ENCODE peak calls at places on chromosomes 16 and 17, in eight cellular contexts. One of them, this sample, is unnamed.
A peak's percentile ranks its signal among the peaks of the same experiment; 100 is the strongest.

GRCh38 chr16:69863882-69864281 is 87.3 kb upstream of the CLEC18A start:
- ATAC-seq in A549: no peak
- ATAC-seq in T-helper 17 cell: no peak
- ATAC-seq in mucosa of descending colon: no peak
- ATAC-seq in upper lobe of left lung: no peak
- ATAC-seq in IMR-90: no peak
- ATAC-seq in omental fat pad: no peak
- ATAC-seq in K562: no peak
- ATAC-seq in this sample: no peak

GRCh38 chr16:11016993-11017392 is 72.6 kb downstream of the CLEC16A start:
- ATAC-seq in mucosa of descending colon: peak; percentile 92
- ATAC-seq in IMR-90: peak; percentile 42
- ATAC-seq in T-helper 17 cell: no peak
- ATAC-seq in A549: peak; percentile 68
- ATAC-seq in upper lobe of left lung: peak; percentile 36
- ATAC-seq in K562: no peak
- ATAC-seq in omental fat pad: peak; percentile 42
- ATAC-seq in this sample: peak; percentile 32

GRCh38 chr16:89455178-89455577 is 35.2 kb downstream of the ANKRD11 start:
- ATAC-seq in upper lobe of left lung: no peak
- ATAC-seq in IMR-90: no peak
- ATAC-seq in mucosa of descending colon: no peak
- ATAC-seq in K562: no peak
- ATAC-seq in omental fat pad: no peak
- ATAC-seq in T-helper 17 cell: peak; percentile 57
- ATAC-seq in A549: no peak
- ATAC-seq in this sample: no peak

GRCh38 chr17:7296189-7296861 is 1.9 kb upstream of the YBX2 start:
- ATAC-seq in omental fat pad: peak; percentile 73
- ATAC-seq in K562: peak; percentile 90
- ATAC-seq in A549: peak; percentile 81
- ATAC-seq in T-helper 17 cell: peak; percentile 33
- ATAC-seq in mucosa of descending colon: peak; percentile 52
- ATAC-seq in IMR-90: peak; percentile 93
- ATAC-seq in upper lobe of left lung: peak; percentile 83
- ATAC-seq in this sample: peak; percentile 88

GRCh38 chr17:17225901-17226300 is 11.1 kb downstream of the FLCN start:
- ATAC-seq in T-helper 17 cell: no peak
- ATAC-seq in omental fat pad: no peak
- ATAC-seq in K562: no peak
- ATAC-seq in mucosa of descending colon: no peak
- ATAC-seq in upper lobe of left lung: no peak
- ATAC-seq in A549: no peak
- ATAC-seq in IMR-90: no peak
- ATAC-seq in this sample: no peak

GRCh38 chr17:77836557-77837041 is 121.9 kb upstream of the TNRC6C start:
- ATAC-seq in T-helper 17 cell: peak; percentile 48
- ATAC-seq in mucosa of descending colon: peak; percentile 49
- ATAC-seq in upper lobe of left lung: no peak
- ATAC-seq in A549: no peak
- ATAC-seq in omental fat pad: no peak
- ATAC-seq in IMR-90: no peak
- ATAC-seq in K562: no peak
- ATAC-seq in this sample: no peak

GRCh38 chr17:74467221-74467951 is 952 bp downstream of the CD300A start:
- ATAC-seq in K562: no peak
- ATAC-seq in A549: peak; percentile 32
- ATAC-seq in upper lobe of left lung: no peak
- ATAC-seq in IMR-90: no peak
- ATAC-seq in omental fat pad: no peak
- ATAC-seq in mucosa of descending colon: peak; percentile 19
- ATAC-seq in T-helper 17 cell: no peak
- ATAC-seq in this sample: no peak

GRCh38 chr17:74288785-74289184 is 14.8 kb downstream of the DNAI2 start:
- ATAC-seq in IMR-90: no peak
- ATAC-seq in omental fat pad: no peak
- ATAC-seq in A549: peak; percentile 64
- ATAC-seq in mucosa of descending colon: no peak
- ATAC-seq in upper lobe of left lung: peak; percentile 9
- ATAC-seq in K562: no peak
- ATAC-seq in T-helper 17 cell: no peak
- ATAC-seq in this sample: no peak

GRCh38 chr17:56793506-56793905 is 40.2 kb downstream of the C17orf67 start:
- ATAC-seq in upper lobe of left lung: no peak
- ATAC-seq in K562: no peak
- ATAC-seq in A549: peak; percentile 23
- ATAC-seq in T-helper 17 cell: no peak
- ATAC-seq in omental fat pad: no peak
- ATAC-seq in mucosa of descending colon: no peak
- ATAC-seq in IMR-90: peak; percentile 56
- ATAC-seq in this sample: no peak

GRCh38 chr17:37179893-37180292 is 195.9 kb upstream of the C17orf78 start:
- ATAC-seq in omental fat pad: no peak
- ATAC-seq in upper lobe of left lung: no peak
- ATAC-seq in mucosa of descending colon: no peak
- ATAC-seq in A549: no peak
- ATAC-seq in K562: no peak
- ATAC-seq in IMR-90: peak; percentile 67
- ATAC-seq in T-helper 17 cell: no peak
- ATAC-seq in this sample: no peak

GRCh38 chr17:13885550-13885949 is 183.8 kb upstream of the COX10 start:
- ATAC-seq in upper lobe of left lung: peak; percentile 30
- ATAC-seq in A549: no peak
- ATAC-seq in omental fat pad: no peak
- ATAC-seq in T-helper 17 cell: no peak
- ATAC-seq in K562: no peak
- ATAC-seq in mucosa of descending colon: no peak
- ATAC-seq in IMR-90: no peak
- ATAC-seq in this sample: no peak

GRCh38 chr17:36706437-36706731 is 105.0 kb downstream of the MRM1 start:
- ATAC-seq in IMR-90: no peak
- ATAC-seq in mucosa of descending colon: no peak
- ATAC-seq in K562: no peak
- ATAC-seq in upper lobe of left lung: no peak
- ATAC-seq in T-helper 17 cell: no peak
- ATAC-seq in A549: no peak
- ATAC-seq in omental fat pad: no peak
- ATAC-seq in this sample: no peak

GRCh38 chr17:63171428-63172205 is 205.6 kb downstream of the TANC2 start:
- ATAC-seq in A549: no peak
- ATAC-seq in IMR-90: peak; percentile 82
- ATAC-seq in K562: no peak
- ATAC-seq in mucosa of descending colon: no peak
- ATAC-seq in upper lobe of left lung: no peak
- ATAC-seq in omental fat pad: no peak
- ATAC-seq in T-helper 17 cell: no peak
- ATAC-seq in this sample: no peak

GRCh38 chr16:19935696-19936095 is 51.0 kb upstream of the GPRC5B start:
- ATAC-seq in T-helper 17 cell: no peak
- ATAC-seq in K562: no peak
- ATAC-seq in A549: no peak
- ATAC-seq in omental fat pad: no peak
- ATAC-seq in upper lobe of left lung: no peak
- ATAC-seq in mucosa of descending colon: no peak
- ATAC-seq in IMR-90: no peak
- ATAC-seq in this sample: no peak

GRCh38 chr16:48531011-48531962 is 78.7 kb downstream of the N4BP1 start:
- ATAC-seq in IMR-90: no peak
- ATAC-seq in T-helper 17 cell: no peak
- ATAC-seq in A549: no peak
- ATAC-seq in mucosa of descending colon: peak; percentile 5
- ATAC-seq in K562: no peak
- ATAC-seq in upper lobe of left lung: peak; percentile 17
- ATAC-seq in omental fat pad: no peak
- ATAC-seq in this sample: peak; percentile 64

GRCh38 chr17:61579961-61580360 is 11.1 kb downstream of the NACA2 start:
- ATAC-seq in omental fat pad: no peak
- ATAC-seq in upper lobe of left lung: no peak
- ATAC-seq in K562: peak; percentile 78
- ATAC-seq in A549: no peak
- ATAC-seq in mucosa of descending colon: no peak
- ATAC-seq in IMR-90: peak; percentile 36
- ATAC-seq in T-helper 17 cell: no peak
- ATAC-seq in this sample: no peak

GRCh38 chr17:6775871-6776405 is at the start of gene FBXO39:
- ATAC-seq in upper lobe of left lung: peak; percentile 9
- ATAC-seq in IMR-90: peak; percentile 32
- ATAC-seq in T-helper 17 cell: no peak
- ATAC-seq in mucosa of descending colon: no peak
- ATAC-seq in omental fat pad: no peak
- ATAC-seq in K562: no peak
- ATAC-seq in A549: peak; percentile 49
- ATAC-seq in this sample: no peak

GRCh38 chr16:73060216-73060615 is 12.3 kb upstream of the ZFHX3 start:
- ATAC-seq in T-helper 17 cell: no peak
- ATAC-seq in mucosa of descending colon: no peak
- ATAC-seq in K562: no peak
- ATAC-seq in omental fat pad: no peak
- ATAC-seq in IMR-90: no peak
- ATAC-seq in A549: no peak
- ATAC-seq in upper lobe of left lung: no peak
- ATAC-seq in this sample: no peak

GRCh38 chr17:40402668-40403067 is 15.0 kb downstream of the TOP2A start:
- ATAC-seq in T-helper 17 cell: peak; percentile 37
- ATAC-seq in K562: no peak
- ATAC-seq in A549: no peak
- ATAC-seq in IMR-90: no peak
- ATAC-seq in upper lobe of left lung: no peak
- ATAC-seq in mucosa of descending colon: no peak
- ATAC-seq in omental fat pad: no peak
- ATAC-seq in this sample: no peak

GRCh38 chr17:6496116-6496481 is 51.8 kb downstream of the PIMREG start:
- ATAC-seq in T-helper 17 cell: no peak
- ATAC-seq in A549: no peak
- ATAC-seq in upper lobe of left lung: no peak
- ATAC-seq in mucosa of descending colon: no peak
- ATAC-seq in IMR-90: no peak
- ATAC-seq in K562: no peak
- ATAC-seq in omental fat pad: peak; percentile 52
- ATAC-seq in this sample: no peak

GRCh38 chr17:27834571-27834970 is 34.2 kb upstream of the NOS2 start:
- ATAC-seq in A549: no peak
- ATAC-seq in IMR-90: no peak
- ATAC-seq in omental fat pad: no peak
- ATAC-seq in K562: no peak
- ATAC-seq in upper lobe of left lung: no peak
- ATAC-seq in mucosa of descending colon: peak; percentile 35
- ATAC-seq in T-helper 17 cell: no peak
- ATAC-seq in this sample: no peak

GRCh38 chr17:32943647-32944191 is 15.8 kb downstream of the TMEM98 start:
- ATAC-seq in omental fat pad: peak; percentile 85
- ATAC-seq in K562: no peak
- ATAC-seq in IMR-90: peak; percentile 80
- ATAC-seq in T-helper 17 cell: no peak
- ATAC-seq in upper lobe of left lung: peak; percentile 83
- ATAC-seq in A549: no peak
- ATAC-seq in mucosa of descending colon: peak; percentile 47
- ATAC-seq in this sample: peak; percentile 82

GRCh38 chr16:11302977-11303376 is 21.8 kb upstream of the PRM1 start:
- ATAC-seq in omental fat pad: no peak
- ATAC-seq in A549: no peak
- ATAC-seq in upper lobe of left lung: no peak
- ATAC-seq in T-helper 17 cell: no peak
- ATAC-seq in mucosa of descending colon: no peak
- ATAC-seq in K562: no peak
- ATAC-seq in IMR-90: no peak
- ATAC-seq in this sample: no peak

GRCh38 chr17:1362964-1363363 is 37.1 kb downstream of the YWHAE start:
- ATAC-seq in omental fat pad: no peak
- ATAC-seq in IMR-90: no peak
- ATAC-seq in upper lobe of left lung: peak; percentile 79
- ATAC-seq in A549: no peak
- ATAC-seq in mucosa of descending colon: peak; percentile 59
- ATAC-seq in T-helper 17 cell: peak; percentile 28
- ATAC-seq in K562: no peak
- ATAC-seq in this sample: peak; percentile 75

GRCh38 chr17:78818932-78819331 is 21.7 kb downstream of the USP36 start:
- ATAC-seq in IMR-90: no peak
- ATAC-seq in A549: no peak
- ATAC-seq in omental fat pad: no peak
- ATAC-seq in T-helper 17 cell: peak; percentile 58
- ATAC-seq in K562: peak; percentile 56
- ATAC-seq in mucosa of descending colon: peak; percentile 58
- ATAC-seq in upper lobe of left lung: no peak
- ATAC-seq in this sample: no peak

GRCh38 chr17:76038050-76038449 is 10.9 kb upstream of the EVPL start:
- ATAC-seq in mucosa of descending colon: no peak
- ATAC-seq in T-helper 17 cell: no peak
- ATAC-seq in omental fat pad: no peak
- ATAC-seq in K562: no peak
- ATAC-seq in A549: no peak
- ATAC-seq in IMR-90: no peak
- ATAC-seq in upper lobe of left lung: no peak
- ATAC-seq in this sample: no peak

GRCh38 chr17:72618018-72618509 is 474.4 kb downstream of the SLC39A11 start:
- ATAC-seq in K562: no peak
- ATAC-seq in upper lobe of left lung: peak; percentile 58
- ATAC-seq in IMR-90: no peak
- ATAC-seq in A549: no peak
- ATAC-seq in mucosa of descending colon: peak; percentile 82
- ATAC-seq in T-helper 17 cell: peak; percentile 90
- ATAC-seq in omental fat pad: no peak
- ATAC-seq in this sample: no peak

GRCh38 chr17:57788710-57789109 is 43.6 kb upstream of the CCDC182 start:
- ATAC-seq in mucosa of descending colon: no peak
- ATAC-seq in A549: no peak
- ATAC-seq in K562: no peak
- ATAC-seq in IMR-90: no peak
- ATAC-seq in upper lobe of left lung: no peak
- ATAC-seq in omental fat pad: no peak
- ATAC-seq in T-helper 17 cell: no peak
- ATAC-seq in this sample: no peak

GRCh38 chr16:66979011-66979717 is 9.2 kb upstream of the CES4A start:
- ATAC-seq in A549: no peak
- ATAC-seq in T-helper 17 cell: no peak
- ATAC-seq in K562: peak; percentile 39
- ATAC-seq in omental fat pad: no peak
- ATAC-seq in IMR-90: peak; percentile 13
- ATAC-seq in upper lobe of left lung: peak; percentile 46
- ATAC-seq in mucosa of descending colon: no peak
- ATAC-seq in this sample: peak; percentile 62

GRCh38 chr17:29158096-29158495 is 22.1 kb downstream of the MYO18A start:
- ATAC-seq in K562: no peak
- ATAC-seq in omental fat pad: no peak
- ATAC-seq in A549: no peak
- ATAC-seq in T-helper 17 cell: no peak
- ATAC-seq in mucosa of descending colon: no peak
- ATAC-seq in upper lobe of left lung: no peak
- ATAC-seq in IMR-90: no peak
- ATAC-seq in this sample: no peak

GRCh38 chr16:85894266-85894665 is 4.7 kb upstream of the IRF8 start:
- ATAC-seq in IMR-90: no peak
- ATAC-seq in A549: peak; percentile 36
- ATAC-seq in K562: no peak
- ATAC-seq in omental fat pad: no peak
- ATAC-seq in T-helper 17 cell: no peak
- ATAC-seq in upper lobe of left lung: no peak
- ATAC-seq in mucosa of descending colon: peak; percentile 49
- ATAC-seq in this sample: no peak

GRCh38 chr17:75513667-75514052 is 1.7 kb downstream of the CASKIN2 start:
- ATAC-seq in T-helper 17 cell: no peak
- ATAC-seq in omental fat pad: no peak
- ATAC-seq in A549: no peak
- ATAC-seq in K562: no peak
- ATAC-seq in upper lobe of left lung: no peak
- ATAC-seq in mucosa of descending colon: no peak
- ATAC-seq in IMR-90: no peak
- ATAC-seq in this sample: no peak

GRCh38 chr17:33688771-33689170 is 395.7 kb upstream of the ASIC2 start:
- ATAC-seq in IMR-90: no peak
- ATAC-seq in mucosa of descending colon: no peak
- ATAC-seq in A549: no peak
- ATAC-seq in omental fat pad: no peak
- ATAC-seq in K562: no peak
- ATAC-seq in upper lobe of left lung: no peak
- ATAC-seq in T-helper 17 cell: no peak
- ATAC-seq in this sample: no peak

GRCh38 chr17:6110592-6110991 is 40.4 kb downstream of the WSCD1 start:
- ATAC-seq in T-helper 17 cell: no peak
- ATAC-seq in K562: no peak
- ATAC-seq in omental fat pad: no peak
- ATAC-seq in upper lobe of left lung: no peak
- ATAC-seq in A549: no peak
- ATAC-seq in mucosa of descending colon: peak; percentile 88
- ATAC-seq in IMR-90: no peak
- ATAC-seq in this sample: no peak

This sample was measured in gastroesophageal sphincter.